ENCODE peak calls at places on chromosomes 6 and 20, in eight cellular contexts. W is lung microvascular endothelial cell; D is iris pigment epithelial cell; R is stimulated activated CD4-positive, alpha-beta T cell treated with anti-CD3 and anti-CD28 coated beads, Interleukin-1b, Interleukin-23, amount 100 ng/mL, for 4 hours; V is T-helper 1 cell; I is NT2/D1; Z is smooth muscle cell of the brain vasculature; M is uterus. P is an unnamed sample.

GRCh38 chr20:61753196-61753942 is 312.3 kb downstream of the TAF4 start:
- DNase-seq in W (peak), D (peak), R (no peak), V (no peak), I (no peak), Z (no peak), M (no peak), P (no peak)

GRCh38 chr20:36311854-36312723 is 6.0 kb downstream of the DLGAP4 start:
- DNase-seq in W (no peak), D (no peak), R (no peak), V (no peak), I (no peak), Z (no peak), M (no peak), P (no peak)

GRCh38 chr6:145187491-145188206 is 547.7 kb downstream of the EPM2A start:
- DNase-seq in W (no peak), D (no peak), R (no peak), V (no peak), I (peak), Z (no peak), M (no peak), P (no peak)

GRCh38 chr6:129701721-129702455 is 8.1 kb downstream of the ARHGAP18 start:
- DNase-seq in W (peak), D (peak), R (no peak), V (no peak), I (no peak), Z (no peak), M (no peak), P (no peak)

GRCh38 chr6:146851837-146852236 is 253.1 kb downstream of the ADGB start:
- DNase-seq in W (peak), D (peak), R (no peak), V (peak), I (no peak), Z (peak), M (no peak), P (no peak)

GRCh38 chr6:164812706-164813105 is 496.7 kb downstream of the C6orf118 start:
- DNase-seq in W (no peak), D (no peak), R (no peak), V (no peak), I (no peak), Z (no peak), M (no peak), P (no peak)

GRCh38 chr20:1507276-1507675 is 16.1 kb upstream of the SIRPB2 start:
- DNase-seq in W (no peak), D (no peak), R (no peak), V (no peak), I (peak), Z (no peak), M (no peak), P (no peak)

GRCh38 chr6:16781348-16782169 is 20.3 kb upstream of the ATXN1 start:
- DNase-seq in W (no peak), D (no peak), R (no peak), V (no peak), I (no peak), Z (no peak), M (no peak), P (no peak)

GRCh38 chr20:17867546-17867945 is 101.0 kb downstream of the SNX5 start:
- DNase-seq in W (no peak), D (no peak), R (no peak), V (no peak), I (no peak), Z (no peak), M (no peak), P (no peak)

GRCh38 chr6:14748679-14749078 is 497.2 kb upstream of the JARID2 start:
- DNase-seq in W (no peak), D (no peak), R (no peak), V (peak), I (no peak), Z (no peak), M (no peak), P (no peak)

GRCh38 chr6:13304580-13305255 is 23.6 kb downstream of the TBC1D7 start:
- DNase-seq in W (no peak), D (peak), R (no peak), V (peak), I (no peak), Z (no peak), M (no peak), P (no peak)

P was measured in effector CD4-positive, alpha-beta T cell.